ENCODE peak calls at places on chromosomes 16 and 17, in nine cellular contexts. X is activated CD4-positive, CD25-positive, alpha-beta regulatory T cell treated with anti-CD3 and anti-CD28 coated beads, Interleukin-2, amount 50 U/mL, for 24 hours; A is activated naive CD8-positive, alpha-beta T cell treated with anti-CD3 and anti-CD28 coated beads, Interleukin-2, amount 10 ng/mL, durations not matched to agents 7 days and 5 days; Q is stimulated activated naive CD8-positive, alpha-beta T cell treated with anti-CD3 and anti-CD28 coated beads, Interleukin-15, Interleukin-2, amounts not matched to agents 100 U/mL and 50 U/mL, for 24 hours; O is pancreas; B is T-helper 17 cell; G is gastroesophageal sphincter; C is mucosa of descending colon; D is activated CD8-positive, alpha-beta memory T cell treated with anti-CD3 and anti-CD28 coated beads, Interleukin-2, amount 10 ng/mL, durations not matched to agents 7 days and 5 days. J is an unnamed sample.

GRCh38 chr16:74868501-74868900 is 93.9 kb upstream of the FA2H start:
- ATAC-seq in O (no peak), D (peak; percentile 33), B (peak; percentile 98), C (peak; percentile 88), A (peak; percentile 75), X (peak; percentile 63), Q (no peak), G (peak; percentile 51), J (no peak)

GRCh38 chr16:46747777-46748651 is at the start of gene MYLK3:
- ATAC-seq in G (no peak), C (peak; percentile 12), D (no peak), O (no peak), B (no peak), Q (no peak), A (no peak), X (no peak), J (peak; percentile 37)

GRCh38 chr16:47136101-47136820 is 7.5 kb downstream of the NETO2 start:
- ATAC-seq in X (peak; percentile 62), D (peak; percentile 82), A (no peak), Q (no peak), C (peak; percentile 79), B (peak; percentile 76), G (no peak), O (no peak), J (no peak)

GRCh38 chr16:27449434-27450188 is 47.6 kb downstream of the IL21R start:
- ATAC-seq in D (peak; percentile 75), O (no peak), A (peak; percentile 71), X (peak; percentile 77), Q (peak; percentile 79), G (no peak), C (peak; percentile 65), B (peak; percentile 78), J (peak; percentile 90)

GRCh38 chr16:54512461-54512860 is 225.9 kb upstream of the IRX3 start:
- ATAC-seq in C (no peak), Q (no peak), B (no peak), A (no peak), O (no peak), D (no peak), X (no peak), G (no peak), J (no peak)

GRCh38 chr17:2418572-2418971 is 17.7 kb upstream of the MNT start:
- ATAC-seq in Q (no peak), A (no peak), D (no peak), X (no peak), B (no peak), G (peak; percentile 64), C (no peak), O (peak; percentile 78), J (no peak)

GRCh38 chr17:27529230-27529796 is 73.1 kb downstream of the KSR1 start:
- ATAC-seq in C (no peak), D (no peak), Q (peak; percentile 25), O (peak; percentile 60), A (peak; percentile 57), X (no peak), B (no peak), G (no peak), J (no peak)

GRCh38 chr17:31754239-31754945 is 104.7 kb downstream of the COPRS start:
- ATAC-seq in Q (no peak), X (no peak), D (no peak), B (no peak), C (peak; percentile 77), O (no peak), G (no peak), A (no peak), J (no peak)

GRCh38 chr16:10558305-10558704 is 22.1 kb downstream of the EMP2 start:
- ATAC-seq in X (no peak), A (no peak), B (no peak), O (no peak), C (peak; percentile 45), D (no peak), Q (no peak), G (no peak), J (no peak)

GRCh38 chr17:19727466-19728113 is 11.2 kb upstream of the SLC47A2 start:
- ATAC-seq in A (no peak), X (no peak), G (peak; percentile 74), C (peak; percentile 35), O (peak; percentile 74), B (no peak), Q (no peak), D (no peak), J (no peak)

GRCh38 chr17:20122236-20122879 is 113.2 kb downstream of the SPECC1 start:
- ATAC-seq in G (no peak), B (no peak), X (no peak), A (no peak), O (peak; percentile 20), D (no peak), Q (no peak), C (peak; percentile 20), J (no peak)

GRCh38 chr17:3004925-3005324 is 58.5 kb downstream of the OR1D5 start:
- ATAC-seq in D (no peak), X (no peak), A (no peak), C (no peak), B (no peak), G (no peak), Q (no peak), O (no peak), J (no peak)

GRCh38 chr16:56689171-56689570 is 6.9 kb downstream of the MT1X start:
- ATAC-seq in A (no peak), D (no peak), X (no peak), Q (no peak), O (peak; percentile 62), C (no peak), B (no peak), G (no peak), J (no peak)

GRCh38 chr17:66406701-66407644 is 104.6 kb downstream of the PRKCA start:
- ATAC-seq in B (peak; percentile 65), G (no peak), O (no peak), C (no peak), D (peak; percentile 68), X (no peak), A (peak; percentile 82), Q (peak; percentile 52), J (no peak)

GRCh38 chr17:3029213-3029913 is 34.0 kb downstream of the OR1D5 start:
- ATAC-seq in A (no peak), G (no peak), X (no peak), B (no peak), C (no peak), O (no peak), D (no peak), Q (no peak), J (no peak)

GRCh38 chr17:66441012-66441703 is 138.7 kb downstream of the PRKCA start:
- ATAC-seq in D (no peak), B (no peak), O (peak; percentile 26), X (no peak), G (no peak), C (no peak), A (no peak), Q (no peak), J (peak; percentile 88)

GRCh38 chr16:89334050-89334449 is 116.5 kb downstream of the ZNF778 start:
- ATAC-seq in C (no peak), O (peak; percentile 3), G (peak; percentile 33), A (no peak), Q (peak; percentile 5), B (peak; percentile 24), X (no peak), D (peak; percentile 4), J (no peak)

GRCh38 chr17:70968302-70968701 is 799.0 kb downstream of the KCNJ2 start:
- ATAC-seq in A (no peak), O (no peak), X (no peak), B (no peak), Q (no peak), C (no peak), G (no peak), D (no peak), J (no peak)

GRCh38 chr17:17401271-17401781 is 75.5 kb upstream of the MED9 start:
- ATAC-seq in B (no peak), A (no peak), Q (no peak), C (peak; percentile 33), D (no peak), G (no peak), O (no peak), X (no peak), J (no peak)

GRCh38 chr16:53921042-53921441 is 217.1 kb downstream of the FTO start:
- ATAC-seq in O (no peak), B (no peak), A (no peak), G (no peak), C (no peak), X (no peak), Q (no peak), D (no peak), J (no peak)

GRCh38 chr17:66970140-66970539 is 5.6 kb downstream of the CACNG4 start:
- ATAC-seq in A (no peak), C (no peak), Q (no peak), B (no peak), X (no peak), G (no peak), O (no peak), D (no peak), J (no peak)

GRCh38 chr16:14423344-14423743 is 206.7 kb downstream of the PARN start:
- ATAC-seq in A (no peak), D (no peak), X (no peak), Q (no peak), O (no peak), C (no peak), G (no peak), B (no peak), J (no peak)

GRCh38 chr16:89146211-89147005 is 25.1 kb upstream of the CDH15 start:
- ATAC-seq in G (no peak), Q (no peak), X (no peak), D (no peak), A (no peak), O (no peak), B (no peak), C (no peak), J (no peak)

GRCh38 chr17:57876023-57876865 is 26.4 kb upstream of the MRPS23 start:
- ATAC-seq in X (no peak), Q (no peak), A (peak; percentile 45), D (no peak), C (no peak), G (no peak), B (no peak), O (no peak), J (no peak)

GRCh38 chr16:87762071-87762571 is 3.7 kb downstream of the KLHDC4 start:
- ATAC-seq in O (no peak), X (no peak), A (peak; percentile 21), D (peak; percentile 13), G (no peak), Q (no peak), B (no peak), C (peak; percentile 26), J (no peak)

J was measured in stimulated activated memory B cell treated with anti-CD40 and anti-IgM and Interleukin-4, amounts not matched to agents 10 μg/mL and 1 μg/mL and 100 μg/mL, for 72 hours.